ENCODE peak calls at places on chromosome 4, in four cellular contexts. M, E, Z and W are unnamed samples. For H3K9me3, the result is how much of the 10 kb centered on the place peaks cover.

GRCh38 chr4:11698846-11699590 is 270.3 kb upstream of the HS3ST1 start:
- DNase-seq in M (no peak), E (no peak), Z (no peak), W (no peak)

GRCh38 chr4:77151246-77151645 is 5.8 kb upstream of the CCNG2 start:
- DNase-seq in Z (no peak), E (no peak), M (no peak), W (no peak)

GRCh38 chr4:5785806-5786680 is 75.0 kb downstream of the EVC start:
- DNase-seq in E (no peak), M (no peak), Z (no peak), W (no peak)

GRCh38 chr4:108821056-108821925 is 58.4 kb upstream of the ETNPPL start:
- DNase-seq in M (no peak), Z (no peak), E (no peak), W (no peak)

GRCh38 chr4:173990126-173990878 is 293.2 kb downstream of the FBXO8 start:
- DNase-seq in Z (no peak), E (no peak), M (no peak), W (no peak)

GRCh38 chr4:114384629-114385028 is 214.0 kb upstream of the UGT8 start:
- DNase-seq in M (no peak), Z (no peak), E (no peak), W (no peak)

GRCh38 chr4:61994036-61994435 is 793.9 kb downstream of the ADGRL3 start:
- DNase-seq in M (no peak), Z (no peak), E (no peak), W (no peak)

GRCh38 chr4:41709844-41710481 is 38.6 kb downstream of the PHOX2B start:
- DNase-seq in E (no peak), Z (no peak), M (no peak), W (no peak)

GRCh38 chr4:169070071-169070894 is 60.2 kb upstream of the CBR4 start:
- DNase-seq in M (no peak), E (peak), Z (no peak), W (no peak)

GRCh38 chr4:169063441-169063840 is 53.4 kb upstream of the CBR4 start:
- DNase-seq in E (no peak), Z (no peak), M (no peak), W (no peak)

GRCh38 chr4:169068423-169068822 is 58.4 kb upstream of the CBR4 start:
- DNase-seq in M (no peak), E (no peak), Z (no peak), W (no peak)

GRCh38 chr4:169064281-169064680 is 54.2 kb upstream of the CBR4 start:
- DNase-seq in Z (no peak), M (no peak), E (no peak), W (no peak)

DNA sequence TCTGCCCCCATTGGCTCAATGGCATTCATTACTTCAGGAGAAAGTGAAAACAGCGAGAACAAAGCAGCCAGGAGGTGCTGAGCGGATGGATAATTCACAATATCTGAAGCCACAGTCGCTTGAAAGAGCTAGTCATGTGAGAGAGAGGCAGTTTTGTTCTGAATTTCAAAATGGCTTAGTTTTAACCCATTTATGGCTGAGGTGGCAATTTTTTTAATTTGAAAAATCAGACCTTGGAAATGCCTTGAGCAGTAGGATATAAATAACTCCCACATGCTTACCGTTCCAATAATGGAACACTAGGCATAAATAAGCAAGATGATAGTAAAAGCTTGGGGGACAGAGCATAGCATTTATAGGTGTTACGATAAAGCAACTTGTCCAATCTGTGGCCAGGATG is 56.9 kb upstream of the CBR4 start:
- DNase-seq in M (no peak), Z (no peak), E (no peak), W (no peak)
- H3K9me3 ChIP-seq in M (under half), Z (under half), E (under half), W (under half)

GRCh38 chr4:139443661-139444060 is 10.3 kb upstream of the RAB33B start:
- DNase-seq in E (no peak), Z (no peak), M (no peak), W (no peak)
- H3K9me3 ChIP-seq in E (under half), Z (under half), M (under half), W (under half)

DNA sequence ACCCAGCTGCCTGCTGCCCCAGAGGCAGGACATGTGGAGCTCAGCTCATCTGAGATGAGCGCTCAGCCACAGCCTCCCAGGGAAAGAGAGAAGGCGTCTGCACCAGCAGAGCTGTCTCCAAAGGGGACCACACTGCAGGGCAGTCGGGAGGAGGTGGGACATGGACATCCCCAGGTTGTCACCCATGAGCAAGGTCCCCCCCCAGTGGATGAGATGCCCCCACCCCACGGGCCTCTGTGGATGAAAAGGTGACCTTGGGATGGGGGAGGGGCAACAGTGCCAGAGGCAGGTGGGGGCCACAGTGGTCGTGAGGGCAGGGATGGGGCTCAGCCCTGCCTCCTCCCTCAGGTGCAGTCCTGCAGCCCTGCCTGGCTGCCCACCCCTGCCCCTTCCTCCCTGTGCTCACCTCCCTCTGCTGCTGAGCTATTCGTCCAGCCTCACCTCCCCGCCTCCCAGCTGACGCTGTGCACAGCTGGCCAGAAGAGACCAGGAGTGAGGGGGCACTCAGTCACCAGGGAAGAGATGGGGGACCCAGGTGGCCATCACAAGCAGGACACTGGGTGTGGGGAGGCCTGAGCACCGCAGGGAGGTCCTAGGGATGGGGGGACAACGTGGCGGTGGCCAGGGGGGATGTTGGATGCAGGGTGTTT is 9.3 kb downstream of the NKX1-1 start:
- DNase-seq in M (peak), E (no peak), Z (no peak), W (peak)
- H3K9me3 ChIP-seq in M (under half), E (under half), Z (under half), W (under half)

DNA sequence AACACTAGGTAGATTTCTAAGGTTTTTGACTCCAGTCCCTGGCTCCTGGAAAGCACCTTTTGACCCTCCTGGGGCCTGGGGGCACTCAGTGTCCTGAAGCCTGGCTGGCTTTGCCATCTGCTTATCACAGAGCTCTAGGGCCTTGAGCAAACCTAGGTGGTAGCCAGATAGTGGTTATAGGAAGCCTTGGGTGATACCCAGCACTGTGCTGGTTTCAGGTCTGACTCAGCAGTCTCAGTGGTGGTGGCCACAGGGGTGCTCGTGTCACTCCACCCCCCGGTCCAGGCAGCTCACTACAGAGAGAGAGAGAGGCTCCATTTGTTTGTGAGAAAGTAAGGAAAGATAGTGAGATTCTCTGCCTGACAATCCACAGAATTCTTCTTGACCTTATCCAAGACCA is 195.8 kb upstream of the ZFP42 start:
- DNase-seq in M (no peak), E (no peak), Z (no peak), W (no peak)
- H3K9me3 ChIP-seq in M (under half), E (under half), Z (under half), W (under half)

GRCh38 chr4:445410-445809 is 53.5 kb downstream of the ZNF721 start:
- DNase-seq in Z (no peak), E (no peak), M (no peak), W (no peak)
- H3K9me3 ChIP-seq in Z (under half), E (under half), M (half or more), W (half or more)

GRCh38 chr4:56626420-56626819 is 54.7 kb downstream of the HOPX start:
- DNase-seq in M (no peak), E (no peak), Z (no peak), W (no peak)
- H3K9me3 ChIP-seq in M (under half), E (under half), Z (under half), W (under half)

GRCh38 chr4:170777663-170778062 is 687.9 kb upstream of the AADAT start:
- DNase-seq in E (no peak), M (no peak), Z (no peak), W (no peak)
- H3K9me3 ChIP-seq in E (under half), M (under half), Z (under half), W (under half)

GRCh38 chr4:139749313-139749712 is 83.7 kb downstream of the MGST2 start:
- DNase-seq in Z (no peak), E (no peak), M (no peak), W (no peak)

GRCh38 chr4:139743027-139743426 is 77.4 kb downstream of the MGST2 start:
- DNase-seq in Z (no peak), M (no peak), E (no peak), W (no peak)

GRCh38 chr4:139744232-139744631 is 78.6 kb downstream of the MGST2 start:
- DNase-seq in Z (no peak), M (no peak), E (no peak), W (no peak)

GRCh38 chr4:139745111-139745639 is 79.6 kb downstream of the MGST2 start:
- DNase-seq in E (no peak), M (no peak), Z (no peak), W (no peak)

DNA sequence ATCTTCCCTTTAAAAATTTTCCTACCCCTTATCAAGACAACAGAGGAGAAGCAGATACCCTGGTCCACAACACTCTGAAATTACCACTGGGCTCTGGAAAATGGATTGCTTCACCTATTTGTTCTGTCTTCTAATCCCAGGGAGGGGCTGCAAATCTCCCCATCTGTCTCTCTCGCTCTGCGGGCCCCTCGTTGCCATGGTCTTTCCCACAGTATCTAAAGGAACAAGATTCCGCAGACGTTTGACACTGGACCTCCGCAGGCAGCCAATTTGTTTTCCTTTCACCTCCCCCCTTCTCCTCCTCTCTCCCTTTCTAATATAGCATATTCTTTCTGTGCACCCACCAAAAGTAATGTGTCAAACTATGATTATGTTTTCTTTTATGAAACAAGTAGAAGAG is 80.8 kb downstream of the MGST2 start:
- DNase-seq in E (no peak), Z (no peak), M (no peak), W (no peak)
- H3K9me3 ChIP-seq in E (under half), Z (under half), M (under half), W (under half)

GRCh38 chr4:68272860-68273259 is 27.4 kb upstream of the TMPRSS11B start:
- DNase-seq in Z (no peak), E (no peak), M (no peak), W (no peak)
- H3K9me3 ChIP-seq in Z (under half), E (under half), M (under half), W (under half)

GRCh38 chr4:87326460-87326859 is 3.8 kb upstream of the HSD17B13 start:
- DNase-seq in E (no peak), Z (no peak), M (no peak), W (no peak)

GRCh38 chr4:87333267-87333666 is 10.6 kb upstream of the HSD17B13 start:
- DNase-seq in E (no peak), Z (no peak), M (no peak), W (no peak)

DNA sequence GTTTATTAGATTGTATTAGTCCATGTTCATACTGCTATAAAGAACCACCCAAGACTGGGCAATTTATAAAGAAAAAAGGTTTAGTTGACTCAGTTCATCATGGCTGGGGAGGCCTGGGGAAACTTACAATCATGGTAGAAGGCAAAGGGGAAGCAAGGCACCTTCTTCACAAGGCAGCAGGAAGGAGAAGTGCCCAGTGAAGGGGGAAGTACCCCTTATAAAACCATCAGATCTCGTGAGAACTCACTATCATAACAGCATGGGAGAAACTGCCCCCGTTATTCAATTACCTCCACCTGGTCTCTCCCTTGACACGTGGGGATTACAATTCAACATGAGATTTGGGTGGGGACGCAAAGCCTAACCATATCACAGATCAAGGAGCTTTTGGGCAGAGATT is 8.1 kb upstream of the HSD17B13 start:
- DNase-seq in E (no peak), Z (no peak), M (no peak), W (no peak)
- H3K9me3 ChIP-seq in E (under half), Z (under half), M (under half), W (under half)